ENCODE peak calls at places on chromosomes 7 and 10, in four cellular contexts. Y is H1, Q is GM12878, C is HepG2. I is an unnamed sample.
A peak's percentile ranks its signal among the peaks of the same experiment; 100 is the strongest.

GRCh38 chr7:103573479-103574058 is 127.6 kb upstream of the SLC26A5 start:
- DNase-seq in C (peak; percentile 7), Q (no peak), Y (no peak), I (peak; percentile 27)

GRCh38 chr7:138797715-138798320 is at the start of the genes ATP6V0A4 and TMEM213:
- DNase-seq in Q (no peak), Y (peak; percentile 70), C (no peak), I (peak; percentile 30)

GRCh38 chr7:108072739-108073138 is 57.4 kb downstream of the LAMB4 start:
- DNase-seq in Y (no peak), Q (no peak), C (no peak), I (no peak)

GRCh38 chr10:115141254-115141653 is 48.1 kb downstream of the ATRNL1 start:
- DNase-seq in Y (no peak), Q (no peak), C (no peak), I (no peak)

GRCh38 chr10:86687750-86688149 is 19.4 kb downstream of the LDB3 start:
- DNase-seq in Y (no peak), Q (no peak), C (no peak), I (no peak)

GRCh38 chr7:1725199-1725701 is 55.2 kb downstream of the ELFN1 start:
- DNase-seq in C (no peak), Q (no peak), Y (no peak), I (no peak)

GRCh38 chr7:155456772-155457543 is 971 bp upstream of the EN2 start:
- DNase-seq in Q (no peak), C (no peak), Y (no peak), I (no peak)

GRCh38 chr10:123472606-123473005 is 193.5 kb upstream of the GPR26 start:
- DNase-seq in C (no peak), Q (no peak), Y (no peak), I (no peak)

GRCh38 chr7:140631602-140632001 is 9.0 kb downstream of the DENND2A start:
- DNase-seq in Y (no peak), C (no peak), Q (no peak), I (no peak)
- H3K4me3 ChIP-seq in Y (no peak overlapping the region), C (no peak overlapping the region), Q (no peak overlapping the region), I (no peak overlapping the region)

GRCh38 chr7:158372400-158373302 is 215.0 kb downstream of the PTPRN2 start:
- DNase-seq in C (no peak), Y (no peak), Q (no peak), I (no peak)

GRCh38 chr7:158375034-158375433 is 212.6 kb downstream of the PTPRN2 start:
- DNase-seq in Q (no peak), Y (no peak), C (no peak), I (no peak)

GRCh38 chr7:158373761-158374545 is 213.7 kb downstream of the PTPRN2 start:
- DNase-seq in Q (no peak), C (no peak), Y (no peak), I (no peak)

GRCh38 chr7:158371856-158372255 is 215.8 kb downstream of the PTPRN2 start:
- DNase-seq in Q (no peak), Y (no peak), C (no peak), I (no peak)

DNA sequence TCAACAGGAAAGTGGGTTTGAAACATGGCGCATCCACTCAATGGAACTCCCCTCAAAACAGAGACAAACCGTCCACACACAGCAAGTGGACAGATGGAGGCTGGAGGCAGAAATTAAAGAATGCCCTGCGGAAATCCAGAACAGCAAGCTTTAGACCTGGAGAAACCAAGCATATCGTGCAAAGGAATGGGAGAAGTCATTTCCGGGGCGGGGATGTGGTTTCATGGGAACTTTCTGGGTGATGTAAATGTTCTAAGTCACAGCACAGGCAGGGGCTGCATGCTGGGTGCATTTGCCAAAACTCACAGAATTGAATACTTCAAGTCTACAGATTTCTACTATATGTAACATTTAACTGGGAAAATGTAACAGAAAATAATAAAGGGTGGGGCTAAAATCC is 213.0 kb downstream of the PTPRN2 start:
- DNase-seq in C (no peak), Y (no peak), Q (no peak), I (no peak)
- H3K9ac ChIP-seq in C (no peak overlapping the region), Y (no peak overlapping the region), Q (no peak overlapping the region), I (no peak overlapping the region)

DNA sequence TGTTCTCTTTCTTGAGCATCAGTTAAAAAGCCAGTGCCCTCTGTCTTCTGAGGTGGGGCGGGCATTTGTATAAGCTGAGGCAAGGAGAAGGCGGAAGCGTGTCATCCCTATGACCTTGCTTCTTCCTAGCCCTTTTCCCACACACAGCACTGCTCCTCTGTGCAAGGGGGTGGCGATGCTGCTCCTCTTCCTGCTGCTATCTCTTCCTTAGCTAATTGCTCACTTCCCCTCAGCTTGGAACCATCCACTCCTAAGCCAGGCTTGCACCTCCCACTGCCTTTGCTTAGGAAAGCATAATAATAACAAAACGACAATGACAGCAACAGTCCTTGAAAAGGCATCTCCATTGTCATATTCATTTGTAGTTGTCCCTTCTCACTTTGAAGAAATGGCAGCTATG is 366.9 kb downstream of the PHTF2 start:
- DNase-seq in C (no peak), Y (no peak), Q (no peak), I (peak; percentile 30)
- TF ChIP-seq SUZ12 in C (no peak), Y (no peak), Q (no peak), I (no peak)

GRCh38 chr10:128721851-128722250 is 595.6 kb upstream of the MKI67 start:
- DNase-seq in Q (no peak), C (no peak), Y (no peak), I (no peak)

GRCh38 chr10:128725531-128725930 is 599.3 kb upstream of the MKI67 start:
- DNase-seq in Y (no peak), C (no peak), Q (no peak), I (no peak)

GRCh38 chr10:128727114-128727513 is 600.9 kb upstream of the MKI67 start:
- DNase-seq in Y (no peak), Q (no peak), C (no peak), I (no peak)

GRCh38 chr10:128723631-128724205 is 597.5 kb upstream of the MKI67 start:
- DNase-seq in Y (no peak), C (no peak), Q (no peak), I (no peak)

GRCh38 chr10:128722947-128723346 is 596.7 kb upstream of the MKI67 start:
- DNase-seq in Y (no peak), C (no peak), Q (no peak), I (no peak)
- H3K4me3 ChIP-seq in Y (no peak overlapping the region), C (no peak overlapping the region), Q (no peak overlapping the region), I (no peak overlapping the region)

DNA sequence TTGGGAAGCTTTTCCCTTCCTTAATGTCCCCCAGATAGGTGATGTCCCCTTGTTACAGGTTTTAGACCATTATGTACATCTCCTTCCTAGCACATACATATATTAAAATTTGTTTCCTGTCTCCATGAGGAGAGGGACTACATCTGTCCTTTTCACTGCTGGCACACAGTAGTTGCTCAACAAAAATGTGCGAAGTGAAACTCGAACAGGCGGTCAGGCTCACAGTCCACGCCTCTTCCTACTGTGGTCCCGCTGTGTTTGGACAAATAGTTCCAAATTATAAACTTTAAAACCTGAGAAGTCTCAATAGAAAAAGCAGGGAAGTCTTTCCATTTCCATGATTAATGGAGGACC is 1.2 kb upstream of the HHEX start:
- DNase-seq in C (no peak), Q (no peak), Y (no peak), I (no peak)
- H3K9ac ChIP-seq in C (peak overlapping the region; percentile 82), Q (no peak overlapping the region), Y (no peak overlapping the region), I (no peak overlapping the region)